ENCODE peak calls at places on chromosomes 13 and 19, in nine cellular contexts. N is stomach; P is NCI-H1092; W is nucleus accumbens; I is D721Med; Q is activated CD4-positive, alpha-beta T cell treated with anti-CD3 and anti-CD28 coated beads, Interleukin-2, amount 10 ng/mL, durations not matched to agents 7 days and 5 days; R is neuronal stem cell; H is NCI-H748 treated with DMSO at 0.1 percent for 48 hours; U is Kasumi-1. J is an unnamed sample.

GRCh38 chr19:2455481-2456300 is 1.1 kb downstream of the LMNB2 start:
- DNase-seq in N (peak; percentile 49), I (no peak), Q (peak; percentile 48), P (no peak), H (no peak), R (no peak), W (no peak), U (no peak), J (peak; percentile 55)

GRCh38 chr13:24614306-24615080 is 65.7 kb upstream of the ATP12A start:
- DNase-seq in I (no peak), N (no peak), R (no peak), W (no peak), H (no peak), P (no peak), U (no peak), Q (no peak), J (no peak)

GRCh38 chr13:30341815-30342570 is 34.6 kb upstream of the KATNAL1 start:
- DNase-seq in U (no peak), I (no peak), R (no peak), W (no peak), H (no peak), Q (no peak), P (no peak), N (peak; percentile 85), J (peak; percentile 75)

GRCh38 chr19:52227980-52228379 is 38.1 kb downstream of the PPP2R1A start:
- DNase-seq in N (no peak), Q (no peak), W (no peak), U (no peak), P (no peak), R (no peak), I (no peak), H (no peak), J (no peak)

GRCh38 chr13:47249296-47249695 is 352.4 kb upstream of the HTR2A start:
- DNase-seq in I (no peak), H (no peak), P (no peak), Q (no peak), U (no peak), N (no peak), R (no peak), W (no peak), J (no peak)

GRCh38 chr13:37136187-37136586 is 30.7 kb upstream of the CSNK1A1L start:
- DNase-seq in P (no peak), H (no peak), U (no peak), I (no peak), W (no peak), Q (no peak), R (no peak), N (no peak), J (no peak)

GRCh38 chr13:90365130-90365529 is 982.4 kb upstream of the MIR17HG start:
- DNase-seq in H (no peak), N (no peak), I (no peak), U (peak; percentile 4), P (no peak), Q (no peak), R (no peak), W (no peak), J (no peak)

GRCh38 chr19:43956827-43957226 is 5.8 kb downstream of the ZNF221 start:
- DNase-seq in W (no peak), P (no peak), H (no peak), Q (no peak), I (no peak), R (no peak), N (no peak), U (no peak), J (no peak)

GRCh38 chr19:5035817-5036732 is 67.2 kb downstream of the KDM4B start:
- DNase-seq in I (no peak), N (no peak), U (no peak), H (no peak), W (peak; percentile 66), Q (no peak), P (no peak), R (no peak), J (no peak)

GRCh38 chr19:52140077-52140710 is 456 bp upstream of the ZNF616 start:
- DNase-seq in P (no peak), Q (no peak), H (peak; percentile 80), W (no peak), U (no peak), N (no peak), I (no peak), R (no peak), J (peak; percentile 8)

GRCh38 chr19:34313188-34313587 is 51.8 kb upstream of the GPI start:
- DNase-seq in I (no peak), N (no peak), Q (no peak), H (no peak), R (no peak), U (no peak), P (no peak), W (no peak), J (peak; percentile 66)

GRCh38 chr19:48244289-48244688 is 11.4 kb downstream of the CARD8 start:
- DNase-seq in W (no peak), N (no peak), U (peak; percentile 61), I (no peak), P (no peak), Q (peak; percentile 64), R (no peak), H (no peak), J (no peak)

GRCh38 chr19:11445141-11445540 is 9.7 kb downstream of the PRKCSH start:
- DNase-seq in H (no peak), U (no peak), W (no peak), R (no peak), I (no peak), N (no peak), P (no peak), Q (no peak), J (no peak)

J was measured in left colon.